ENCODE peak calls at places on chromosomes 13 and 19, in five cellular contexts. D is transverse colon, I is ascending aorta, J is pancreas, W is OCI-LY7. Q is an unnamed sample. For H3K4me1, the result is how much of the 10 kb centered on the place peaks cover.

GRCh38 chr13:113140677-113141590 is 17.5 kb upstream of the PROZ start:
- DNase-seq in D (no peak), I (no peak), J (no peak), W (no peak), Q (no peak)

GRCh38 chr13:25945596-25945995 is 106.2 kb downstream of the SHISA2 start:
- DNase-seq in D (no peak), I (no peak), J (no peak), W (no peak), Q (no peak)

GRCh38 chr13:91627952-91628739 is 229.7 kb downstream of the GPC5 start:
- DNase-seq in D (no peak), I (no peak), J (no peak), W (no peak), Q (no peak)

GRCh38 chr13:103883152-103883551 is 816.9 kb upstream of the SLC10A2 start:
- DNase-seq in D (peak), I (no peak), J (peak), W (no peak), Q (peak)

GRCh38 chr13:89541091-89542030 is 1806.1 kb upstream of the MIR17HG start:
- DNase-seq in D (no peak), I (no peak), J (no peak), W (no peak), Q (no peak)

GRCh38 chr19:5341448-5341820 is 822 bp upstream of the PTPRS start:
- DNase-seq in D (no peak), I (no peak), J (no peak), W (no peak), Q (no peak)

GRCh38 chr19:16268676-16269319 is 55.8 kb upstream of the KLF2 start:
- DNase-seq in D (no peak), I (no peak), J (no peak), W (no peak), Q (no peak)

GRCh38 chr13:77415253-77416127 is 88.6 kb upstream of the MYCBP2 start:
- DNase-seq in D (no peak), I (no peak), J (no peak), W (peak), Q (no peak)

GRCh38 chr13:82432949-82433348 is 1449.3 kb downstream of the SLITRK1 start:
- DNase-seq in D (no peak), I (no peak), J (no peak), W (no peak), Q (no peak)

GRCh38 chr13:98478134-98479129 is 98.5 kb downstream of the STK24 start:
- DNase-seq in D (no peak), I (no peak), J (no peak), W (peak), Q (no peak)

GRCh38 chr19:33388817-33389573 is 15.5 kb downstream of the CEBPG start:
- DNase-seq in D (no peak), I (no peak), J (peak), W (no peak), Q (peak)

GRCh38 chr13:37667631-37668161 is 69.1 kb upstream of the POSTN start:
- DNase-seq in D (no peak), I (no peak), J (no peak), W (no peak), Q (no peak)

GRCh38 chr13:21297452-21297851 is 121.0 kb downstream of the MRPL57 start:
- DNase-seq in D (no peak), I (no peak), J (no peak), W (peak), Q (no peak)

GRCh38 chr19:46755853-46756543 is 9.7 kb upstream of the STRN4 start:
- DNase-seq in D (no peak), I (no peak), J (no peak), W (no peak), Q (no peak)

GRCh38 chr19:13356686-13357280 is 149.5 kb downstream of the CACNA1A start:
- DNase-seq in D (no peak), I (no peak), J (no peak), W (no peak), Q (no peak)

GRCh38 chr13:45231722-45232121 is 30.9 kb upstream of the KCTD4 start:
- DNase-seq in D (no peak), I (no peak), J (no peak), W (no peak), Q (no peak)

GRCh38 chr19:46697142-46697960 is 19.6 kb downstream of the PRKD2 start:
- DNase-seq in D (peak), I (no peak), J (peak), W (peak), Q (peak)

GRCh38 chr19:51342631-51343569 is 961 bp upstream of the VSIG10L start:
- DNase-seq in D (no peak), I (no peak), J (no peak), W (no peak), Q (no peak)

GRCh38 chr19:50315773-50316448 is 13.3 kb downstream of the KCNC3 start:
- DNase-seq in D (no peak), I (no peak), J (no peak), W (no peak), Q (no peak)

GRCh38 chr13:36815069-36815468 is 4.0 kb upstream of the RFXAP start:
- DNase-seq in D (no peak), I (no peak), J (no peak), W (peak), Q (no peak)

GRCh38 chr13:51894239-51894638 is 32.5 kb downstream of the CCDC70 start:
- DNase-seq in D (no peak), I (no peak), J (no peak), W (no peak), Q (no peak)

GRCh38 chr19:50959731-50960500 is 7.1 kb upstream of the KLK5 start:
- DNase-seq in D (no peak), I (no peak), J (no peak), W (no peak), Q (no peak)

GRCh38 chr19:14556662-14557188 is 15.1 kb downstream of the NDUFB7 start:
- DNase-seq in D (peak), I (no peak), J (peak), W (peak), Q (peak)

GRCh38 chr13:30926781-30927180 is 5.7 kb upstream of the TEX26 start:
- DNase-seq in D (no peak), I (no peak), J (no peak), W (no peak), Q (no peak)

GRCh38 chr13:21974741-21975140 is 303.9 kb downstream of the FGF9 start:
- DNase-seq in D (no peak), I (no peak), J (no peak), W (no peak), Q (no peak)

GRCh38 chr19:38696733-38697055 is 47.6 kb downstream of the CAPN12 start:
- DNase-seq in D (no peak), I (no peak), J (no peak), W (no peak), Q (no peak)

GRCh38 chr19:44683434-44684210 is 12.3 kb downstream of the CEACAM19 start:
- DNase-seq in D (no peak), I (no peak), J (peak), W (no peak), Q (peak)

GRCh38 chr19:7638802-7639465 is 2.0 kb downstream of the STXBP2 start:
- DNase-seq in D (no peak), I (no peak), J (no peak), W (no peak), Q (no peak)

GRCh38 chr19:7635670-7636069 is 1.2 kb upstream of the STXBP2 start:
- DNase-seq in D (no peak), I (no peak), J (no peak), W (no peak), Q (no peak)

GRCh38 chr19:7637374-7638256 is 705 bp downstream of the STXBP2 start:
- DNase-seq in D (peak), I (no peak), J (peak), W (peak), Q (peak)

GRCh38 chr19:7636317-7636690 is 606 bp upstream of the STXBP2 start:
- DNase-seq in D (no peak), I (no peak), J (no peak), W (no peak), Q (no peak)

DNA sequence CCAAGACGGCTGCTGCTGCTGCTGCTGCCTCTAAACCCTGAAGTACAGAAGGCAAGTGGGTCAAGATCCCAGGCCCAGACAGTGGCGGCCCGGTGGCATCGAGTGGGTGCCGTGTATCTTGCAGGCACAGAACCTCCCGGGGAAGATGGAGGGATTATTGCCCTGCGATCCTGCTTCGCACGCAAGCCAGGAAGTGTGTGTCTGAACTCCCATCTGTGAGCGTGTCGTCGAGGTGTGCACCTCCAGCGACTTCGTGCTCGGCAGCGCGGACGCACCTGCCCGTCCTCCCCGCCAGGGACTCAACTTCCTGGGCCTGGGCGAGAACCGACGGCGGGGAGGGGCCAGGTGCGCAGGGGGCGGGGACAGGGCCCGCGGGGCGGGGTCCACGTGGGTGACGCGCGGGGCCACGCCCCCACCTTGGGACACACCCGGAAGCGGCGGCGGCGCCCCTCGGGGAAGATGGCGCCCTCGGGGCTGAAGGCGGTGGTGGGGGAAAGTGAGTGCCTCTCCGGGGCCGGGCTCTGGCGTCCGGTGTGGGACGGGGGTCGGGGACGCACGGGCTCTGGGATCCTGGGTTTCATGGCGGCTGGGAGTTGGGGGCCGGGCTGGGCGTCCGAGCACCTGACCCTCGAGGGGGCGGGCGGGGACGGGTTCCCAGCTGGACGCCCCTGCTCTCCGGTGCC is at the start of gene STXBP2:
- DNase-seq in D (peak), I (peak), J (peak), W (peak), Q (peak)
- H3K4me3 ChIP-seq in D (peak), I (peak), J (peak), W (peak), Q (peak)

DNA sequence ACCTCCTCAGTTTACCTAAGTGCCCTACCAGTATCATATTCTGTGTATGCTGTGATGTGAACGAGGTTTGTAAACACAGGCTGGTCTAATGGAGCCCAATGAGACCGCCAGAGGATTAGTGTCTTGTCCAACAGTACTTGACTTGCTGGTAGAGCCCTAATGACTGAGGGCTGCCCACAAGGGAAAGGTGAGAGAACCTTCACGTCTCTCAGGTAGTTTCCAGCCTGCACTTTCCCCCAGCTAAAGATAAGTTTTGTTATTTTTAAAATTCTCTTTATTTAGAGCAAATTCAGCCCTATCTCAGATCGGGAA is 498 bp upstream of the RBM26 start:
- DNase-seq in D (no peak), I (no peak), J (no peak), W (no peak), Q (no peak)
- TF ChIP-seq CTCF in D (no peak), I (no peak), J (no peak), W (no peak), Q (no peak)

GRCh38 chr13:105956891-105957290 is 578.6 kb downstream of the EFNB2 start:
- DNase-seq in D (no peak), I (no peak), J (no peak), W (no peak), Q (no peak)

GRCh38 chr13:105961438-105961837 is 574.0 kb downstream of the EFNB2 start:
- DNase-seq in D (no peak), I (no peak), J (no peak), W (no peak), Q (no peak)

GRCh38 chr13:105957769-105958438 is 577.6 kb downstream of the EFNB2 start:
- DNase-seq in D (no peak), I (no peak), J (no peak), W (no peak), Q (no peak)

GRCh38 chr13:105962080-105962479 is 573.4 kb downstream of the EFNB2 start:
- DNase-seq in D (no peak), I (no peak), J (no peak), W (no peak), Q (no peak)

GRCh38 chr13:105960326-105960725 is 575.1 kb downstream of the EFNB2 start:
- DNase-seq in D (no peak), I (no peak), J (no peak), W (no peak), Q (peak)
- H3K4me1 ChIP-seq in D (under half), I (under half), J (under half), W (under half), Q (under half)

DNA sequence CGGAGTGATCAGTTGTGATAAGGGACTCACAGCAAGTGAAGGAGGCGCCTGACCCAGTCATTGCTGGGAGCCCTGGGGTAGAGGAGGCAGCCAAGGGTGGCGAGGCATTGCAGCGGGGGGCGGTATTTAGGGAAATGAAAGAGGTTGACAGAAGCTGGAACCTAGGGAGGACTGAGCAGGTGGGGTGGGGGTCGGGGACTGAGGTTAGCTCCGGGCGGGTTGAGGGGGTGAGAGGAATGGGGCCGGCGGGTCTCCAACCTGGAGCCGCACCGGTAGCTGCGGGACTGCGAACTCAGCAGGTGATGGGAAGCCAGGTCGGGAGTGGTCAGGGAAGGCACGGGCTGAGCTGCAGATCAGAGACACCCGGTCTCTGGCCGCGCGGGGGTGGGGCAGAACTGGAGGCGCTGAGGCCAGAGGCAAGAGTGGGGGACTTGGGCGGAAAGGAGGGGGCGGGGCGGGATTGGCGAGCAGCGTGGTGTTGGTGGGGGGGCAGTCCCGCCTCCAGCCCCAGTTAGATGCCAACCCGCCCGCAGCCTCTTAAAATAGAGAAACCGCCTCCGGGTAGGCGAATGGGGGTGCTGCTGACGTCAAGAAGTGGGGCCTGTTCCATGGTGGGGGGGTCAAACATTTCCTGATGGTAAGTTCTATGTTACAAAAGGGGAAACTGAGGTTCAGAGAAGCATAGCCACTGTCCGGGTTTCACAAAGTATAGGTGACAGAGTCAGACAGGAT is 1.5 kb downstream of the MAST3 start:
- DNase-seq in D (peak), I (no peak), J (no peak), W (peak), Q (no peak)
- H3K4me3 ChIP-seq in D (peak), I (peak), J (no peak), W (peak), Q (peak)

GRCh38 chr13:74747186-74747955 is 613.2 kb upstream of the KLF12 start:
- DNase-seq in D (no peak), I (no peak), J (no peak), W (no peak), Q (no peak)
- TF ChIP-seq CTCF in D (no peak), I (no peak), J (no peak), W (no peak), Q (no peak)

DNA sequence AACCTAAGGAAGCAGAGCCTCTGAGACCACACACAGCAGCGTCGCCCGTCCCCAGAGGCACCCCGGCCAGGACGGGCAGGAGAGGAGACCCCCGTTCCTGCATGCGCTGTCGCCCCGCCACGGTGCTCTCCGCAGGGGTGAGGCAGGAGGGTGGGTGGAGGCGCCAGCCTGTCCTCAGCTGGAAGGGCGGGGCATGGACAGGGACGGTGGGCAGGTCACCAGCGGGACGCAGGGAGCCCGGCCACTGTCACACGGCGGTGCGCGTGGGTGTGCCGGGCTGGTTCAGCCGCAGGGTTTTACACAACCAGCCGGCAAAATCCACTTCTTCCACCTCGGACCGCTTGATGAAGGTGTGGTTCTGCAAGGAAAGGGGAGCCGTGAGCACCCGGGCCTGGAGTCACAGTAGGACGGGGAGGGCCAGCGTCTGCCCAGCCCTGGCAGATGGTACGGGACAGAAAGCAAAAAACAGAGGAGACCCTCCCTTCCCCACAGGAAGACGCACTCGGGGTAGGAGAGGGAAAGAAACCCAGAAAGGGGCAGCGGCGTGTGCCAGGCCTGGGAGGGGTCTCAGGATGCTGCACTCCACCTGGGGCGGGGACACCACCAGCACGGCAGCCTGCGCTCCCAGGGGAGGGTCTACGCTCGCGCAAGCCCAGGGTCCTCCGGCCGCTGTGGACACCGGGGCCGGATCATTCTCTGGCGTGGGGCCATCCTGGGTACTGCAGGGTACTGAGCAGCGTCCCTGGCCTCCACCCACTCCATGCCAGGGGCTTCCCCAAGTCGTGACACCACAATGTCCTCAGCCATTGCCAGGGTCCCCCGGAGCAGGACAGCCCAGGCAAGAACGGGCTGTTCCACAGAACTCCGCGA is 23.9 kb upstream of the ZBTB7A start:
- DNase-seq in D (no peak), I (no peak), J (no peak), W (no peak), Q (no peak)
- H3K4me1 ChIP-seq in D (under half), I (under half), J (under half), W (under half), Q (under half)

GRCh38 chr19:1017906-1018305 is 3.0 kb downstream of the TMEM259 start:
- DNase-seq in D (no peak), I (no peak), J (no peak), W (no peak), Q (no peak)

GRCh38 chr19:1015782-1016646 is 4.9 kb downstream of the TMEM259 start:
- DNase-seq in D (peak), I (no peak), J (no peak), W (no peak), Q (peak)

GRCh38 chr19:1015061-1015781 is 5.7 kb downstream of the TMEM259 start:
- DNase-seq in D (no peak), I (no peak), J (no peak), W (no peak), Q (peak)

GRCh38 chr19:1017115-1017905 is 3.6 kb downstream of the TMEM259 start:
- DNase-seq in D (peak), I (no peak), J (peak), W (no peak), Q (peak)

GRCh38 chr19:1016647-1017114 is 4.2 kb downstream of the TMEM259 start:
- DNase-seq in D (peak), I (no peak), J (no peak), W (no peak), Q (peak)
- H3K4me3 ChIP-seq in D (no peak), I (no peak), J (no peak), W (no peak), Q (no peak)

GRCh38 chr19:35247526-35248309 is 1.1 kb upstream of the LSR start:
- DNase-seq in D (peak), I (no peak), J (peak), W (peak), Q (peak)
- TF ChIP-seq CTCF in D (peak), I (no peak), J (peak), W (peak), Q (peak)

Q was measured in left lung.